ENCODE peak calls at places on chromosomes 11 and 22, in eight cellular contexts. J is substantia nigra, G is spleen, O is astrocyte, T is heart right ventricle, A is caudate nucleus, S is ascending aorta, Y is WERI-Rb-1. U is an unnamed sample.

GRCh38 chr11:11528986-11529385 is 92.8 kb downstream of the GALNT18 start:
- DNase-seq in J (no peak), G (no peak), O (no peak), T (no peak), A (no peak), S (no peak), Y (no peak), U (no peak)

GRCh38 chr11:70477607-70478006 is 79.3 kb downstream of the CTTN start:
- DNase-seq in J (peak), G (no peak), O (no peak), T (peak), A (peak), S (no peak), Y (peak), U (no peak)

GRCh38 chr11:78074756-78075155 is 4.9 kb downstream of the NDUFC2 start:
- DNase-seq in J (no peak), G (no peak), O (no peak), T (no peak), A (no peak), S (no peak), Y (no peak), U (no peak)

GRCh38 chr11:129817282-129818051 is 1.8 kb downstream of the TMEM45B start:
- DNase-seq in J (no peak), G (no peak), O (no peak), T (no peak), A (no peak), S (no peak), Y (no peak), U (no peak)

GRCh38 chr11:83628622-83629347 is 342.6 kb upstream of the CCDC90B start:
- DNase-seq in J (no peak), G (no peak), O (no peak), T (no peak), A (no peak), S (no peak), Y (no peak), U (no peak)

GRCh38 chr11:123091541-123091940 is 29.6 kb upstream of the HSPA8 start:
- DNase-seq in J (no peak), G (no peak), O (no peak), T (no peak), A (no peak), S (no peak), Y (no peak), U (no peak)

GRCh38 chr11:130801287-130802146 is 114.8 kb downstream of the SNX19 start:
- DNase-seq in J (no peak), G (no peak), O (peak), T (no peak), A (no peak), S (no peak), Y (no peak), U (peak)

GRCh38 chr11:113528982-113529381 is 53.8 kb upstream of the DRD2 start:
- DNase-seq in J (no peak), G (no peak), O (peak), T (no peak), A (no peak), S (no peak), Y (no peak), U (no peak)

GRCh38 chr11:5986885-5987284 is at the start of gene OR52L1:
- DNase-seq in J (no peak), G (no peak), O (no peak), T (no peak), A (no peak), S (no peak), Y (no peak), U (no peak)

GRCh38 chr22:34760276-34761008 is 305.5 kb upstream of the ISX start:
- DNase-seq in J (no peak), G (no peak), O (no peak), T (no peak), A (no peak), S (no peak), Y (no peak), U (peak)

GRCh38 chr11:93529707-93530467 is 13.3 kb downstream of the SMCO4 start:
- DNase-seq in J (no peak), G (peak), O (peak), T (no peak), A (no peak), S (no peak), Y (no peak), U (no peak)

GRCh38 chr11:106496677-106497076 is 419.2 kb downstream of the AASDHPPT start:
- DNase-seq in J (no peak), G (no peak), O (no peak), T (no peak), A (no peak), S (no peak), Y (no peak), U (no peak)

GRCh38 chr11:16195659-16196058 is 160.7 kb downstream of the SOX6 start:
- DNase-seq in J (no peak), G (no peak), O (peak), T (no peak), A (no peak), S (no peak), Y (no peak), U (no peak)

GRCh38 chr11:70544774-70545625 is 146.7 kb downstream of the CTTN start:
- DNase-seq in J (peak), G (peak), O (peak), T (no peak), A (no peak), S (no peak), Y (peak), U (peak)

GRCh38 chr11:78838417-78838816 is 263.8 kb upstream of the NARS2 start:
- DNase-seq in J (no peak), G (no peak), O (no peak), T (no peak), A (no peak), S (no peak), Y (no peak), U (no peak)

GRCh38 chr22:50728523-50728931 is 9.5 kb upstream of the ACR start:
- DNase-seq in J (no peak), G (peak), O (no peak), T (no peak), A (no peak), S (no peak), Y (peak), U (peak)

GRCh38 chr22:24434472-24435322 is 7.3 kb downstream of the ADORA2A start:
- DNase-seq in J (no peak), G (peak), O (peak), T (no peak), A (no peak), S (peak), Y (no peak), U (peak)

DNA sequence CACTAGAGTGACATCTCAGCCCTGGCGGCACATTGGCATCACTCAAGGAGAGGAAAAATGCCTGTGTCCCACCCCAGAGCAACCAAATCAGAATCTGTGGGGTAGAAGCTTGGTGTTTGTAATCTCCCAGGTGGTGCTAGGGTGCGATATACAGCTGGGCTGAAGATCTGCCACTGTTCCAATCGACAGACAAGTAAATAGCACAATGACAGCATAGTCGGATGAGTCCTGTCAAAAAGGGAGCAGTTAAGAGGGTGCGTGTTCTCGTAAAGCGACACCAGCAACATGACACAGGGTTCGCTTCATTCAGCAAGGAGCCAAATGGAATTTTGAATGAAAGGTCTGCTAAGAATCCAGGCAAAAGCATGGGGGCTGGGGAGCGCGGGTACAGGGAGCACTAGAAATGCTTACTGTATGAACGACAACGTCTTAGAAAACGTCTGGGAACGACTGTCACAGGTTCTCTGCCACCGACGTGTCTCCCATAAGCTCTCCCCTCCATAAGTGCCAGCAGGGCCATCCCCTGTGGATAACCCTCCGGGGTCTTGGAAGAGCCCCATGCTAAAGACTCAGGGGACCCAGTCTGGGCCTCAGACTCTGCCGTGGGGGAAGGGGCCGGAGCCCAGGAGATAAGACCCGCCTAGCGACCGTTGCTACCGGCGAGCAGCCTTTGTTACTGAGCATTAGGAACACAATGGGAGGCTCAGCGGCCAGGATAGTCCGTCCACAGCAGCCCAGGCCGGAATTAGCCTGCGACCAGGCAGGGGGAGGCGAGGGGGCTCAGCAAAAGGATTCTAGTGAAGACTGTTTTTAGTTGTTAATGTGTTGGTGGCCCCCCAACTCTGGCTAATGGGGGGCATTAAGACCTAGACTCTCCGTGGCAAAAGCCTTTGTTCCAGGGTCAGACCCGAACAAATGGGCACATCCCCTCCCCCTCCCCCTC is 20.8 kb downstream of the ADA2 start:
- DNase-seq in J (peak), G (no peak), O (peak), T (peak), A (no peak), S (no peak), Y (peak), U (no peak)
- H3K27ac ChIP-seq in J (peak), G (no peak), O (peak), T (peak), A (no peak), S (no peak), Y (no peak), U (no peak)

DNA sequence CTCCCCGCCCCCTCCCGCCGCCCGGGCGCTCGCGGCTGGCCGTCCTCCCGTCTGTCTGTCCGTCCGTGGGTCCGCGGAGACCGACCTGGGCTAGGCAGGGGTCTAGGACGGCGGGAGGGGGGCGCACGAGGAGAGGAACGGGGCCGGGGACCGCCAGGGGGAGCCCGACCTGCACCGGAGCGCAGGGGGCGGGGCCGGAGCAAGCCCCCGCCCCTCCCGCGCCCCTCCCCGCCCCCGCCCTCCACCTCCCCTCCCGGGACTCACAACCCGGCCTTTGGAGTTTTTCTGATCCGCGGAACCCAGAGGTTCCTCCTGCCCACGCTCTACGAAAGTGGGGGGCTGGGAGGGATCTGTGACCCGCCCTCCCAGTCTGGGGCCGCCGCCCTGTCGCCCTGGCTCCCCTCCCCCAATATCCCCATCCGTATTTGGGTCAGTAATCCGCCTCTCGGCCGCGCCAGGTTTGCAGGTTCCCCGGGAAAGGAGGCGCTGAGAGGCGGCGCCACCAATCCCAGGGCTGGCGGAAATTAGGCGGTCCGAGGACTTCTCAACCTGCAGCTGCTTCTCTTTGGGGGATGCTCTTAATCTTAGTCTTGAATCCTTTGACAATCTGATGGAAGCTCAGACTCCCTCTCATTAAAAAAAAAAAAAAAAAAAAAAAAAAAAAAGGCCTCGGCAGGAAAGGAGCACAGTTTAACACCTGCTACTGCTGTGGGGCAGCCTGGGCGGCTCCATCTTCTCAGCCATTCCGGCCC is 922 bp upstream of the KCNJ11 start:
- DNase-seq in J (peak), G (peak), O (no peak), T (peak), A (peak), S (no peak), Y (peak), U (peak)
- H3K27ac ChIP-seq in J (no peak), G (no peak), O (no peak), T (peak), A (no peak), S (no peak), Y (peak), U (peak)

GRCh38 chr22:46763051-46763705 is 728 bp downstream of the TBC1D22A start:
- DNase-seq in J (no peak), G (peak), O (no peak), T (peak), A (no peak), S (no peak), Y (no peak), U (peak)
- H3K27ac ChIP-seq in J (peak), G (peak), O (peak), T (peak), A (peak), S (peak), Y (peak), U (peak)

GRCh38 chr22:19456541-19456940 is 9.0 kb upstream of the C22orf39 start:
- DNase-seq in J (no peak), G (no peak), O (no peak), T (no peak), A (no peak), S (no peak), Y (no peak), U (no peak)

GRCh38 chr22:19454156-19454555 is 6.6 kb upstream of the C22orf39 start:
- DNase-seq in J (no peak), G (no peak), O (no peak), T (no peak), A (no peak), S (no peak), Y (no peak), U (no peak)

GRCh38 chr22:19455585-19456370 is 8.3 kb upstream of the C22orf39 start:
- DNase-seq in J (no peak), G (no peak), O (no peak), T (no peak), A (no peak), S (no peak), Y (no peak), U (no peak)

GRCh38 chr22:19453718-19454117 is 6.2 kb upstream of the C22orf39 start:
- DNase-seq in J (no peak), G (no peak), O (no peak), T (no peak), A (no peak), S (no peak), Y (no peak), U (no peak)

DNA sequence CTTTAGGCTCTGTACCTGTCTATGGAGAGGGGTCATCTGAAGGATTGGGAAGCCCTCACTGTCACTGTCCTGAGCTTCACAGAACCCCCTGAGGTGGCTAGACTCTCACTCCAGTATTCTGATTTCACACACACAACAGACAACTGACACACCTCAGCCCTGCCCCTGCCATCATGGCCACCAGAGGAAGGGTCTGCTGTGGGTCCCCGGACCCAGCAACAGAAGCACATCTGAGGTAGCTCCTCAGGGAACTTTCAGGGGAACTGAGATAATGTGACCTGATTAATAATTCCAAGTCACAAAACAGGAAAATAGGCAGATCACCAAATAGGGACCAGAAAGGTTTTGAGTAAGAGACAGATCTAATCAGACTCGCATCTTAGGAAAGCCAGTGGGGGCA is 7.5 kb upstream of the C22orf39 start:
- DNase-seq in J (no peak), G (no peak), O (no peak), T (no peak), A (no peak), S (no peak), Y (no peak), U (no peak)
- H3K27ac ChIP-seq in J (no peak), G (no peak), O (no peak), T (no peak), A (no peak), S (no peak), Y (no peak), U (no peak)

DNA sequence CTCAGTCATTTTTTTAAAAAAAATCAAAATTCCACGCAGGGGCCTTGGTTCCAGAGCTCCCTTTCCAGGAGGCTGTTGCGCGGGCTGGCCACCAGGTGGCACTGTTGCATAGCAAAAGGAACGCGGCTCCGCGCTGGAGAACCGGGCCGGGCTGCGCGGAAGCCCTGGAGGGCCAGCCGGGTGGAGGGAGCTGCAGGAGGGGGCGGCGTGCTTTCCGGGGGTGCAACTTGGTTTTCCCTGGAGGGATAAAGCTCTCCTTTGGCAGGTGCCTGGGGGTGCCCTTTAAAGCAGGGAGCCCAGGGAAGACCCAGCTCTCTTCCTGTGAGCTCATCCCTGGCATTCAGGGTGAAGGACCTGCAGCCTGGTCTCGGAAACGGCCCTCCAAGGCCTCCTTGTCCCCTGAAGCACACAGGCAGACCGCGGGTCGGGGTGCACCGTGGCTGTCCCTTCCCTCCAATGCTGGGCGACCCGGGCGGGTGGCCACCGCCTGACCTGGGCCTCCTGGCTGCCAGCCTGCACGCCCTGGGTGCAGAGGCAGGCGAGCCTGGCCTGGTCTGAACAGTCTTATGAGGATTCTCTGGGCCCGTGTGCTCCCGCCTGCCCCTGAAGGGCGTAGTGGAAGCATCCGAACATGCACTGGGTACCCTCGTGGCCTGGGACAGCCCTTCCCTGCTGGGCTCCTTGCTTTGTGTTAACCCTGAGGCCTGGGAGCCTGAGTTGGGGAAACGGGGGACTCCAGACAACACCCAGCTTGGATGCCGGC is 23.4 kb downstream of the KRTAP5-5 start:
- DNase-seq in J (peak), G (peak), O (peak), T (peak), A (peak), S (no peak), Y (peak), U (peak)
- H3K27ac ChIP-seq in J (no peak), G (no peak), O (no peak), T (no peak), A (no peak), S (no peak), Y (no peak), U (peak)

GRCh38 chr11:62431171-62431895 is 12.5 kb downstream of the SCGB1A1 start:
- DNase-seq in J (no peak), G (no peak), O (peak), T (no peak), A (no peak), S (no peak), Y (no peak), U (no peak)
- H3K27ac ChIP-seq in J (no peak), G (no peak), O (peak), T (no peak), A (no peak), S (no peak), Y (no peak), U (no peak)

DNA sequence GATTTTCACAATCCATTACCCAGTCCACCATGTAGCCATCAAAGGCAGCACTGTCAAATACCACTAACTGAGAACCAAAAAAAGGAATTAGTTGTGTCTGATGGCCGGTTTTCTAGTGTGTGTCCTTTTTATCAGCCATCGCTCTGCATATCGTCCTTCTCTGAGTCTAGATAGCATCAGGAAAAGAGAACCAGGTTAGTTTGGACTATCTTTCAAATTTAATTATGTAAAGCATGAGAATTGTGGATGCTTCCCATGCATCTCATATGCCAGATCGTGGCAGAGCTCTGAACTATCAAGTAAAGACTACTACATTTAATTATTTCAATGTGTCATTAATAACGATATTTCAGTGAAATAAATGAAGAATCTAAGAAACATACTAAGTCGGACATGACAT is 691.9 kb downstream of the FAM181B start:
- DNase-seq in J (no peak), G (no peak), O (no peak), T (no peak), A (no peak), S (no peak), Y (no peak), U (no peak)
- H3K27ac ChIP-seq in J (no peak), G (no peak), O (no peak), T (no peak), A (no peak), S (no peak), Y (no peak), U (no peak)

U was measured in SJCRH30.